ENCODE peak calls at places on chromosomes 5 and 9, in five cellular contexts. C, D, A, I and T are unnamed samples.

GRCh38 chr5:146656638-146657037 is 140.6 kb upstream of the GPR151 start:
- DNase-seq in I (no peak), C (no peak), D (no peak), A (no peak), T (no peak)

GRCh38 chr9:125867752-125868400 is 120.7 kb downstream of the PBX3 start:
- DNase-seq in D (no peak), I (no peak), A (no peak), C (no peak), T (peak)

GRCh38 chr5:98454904-98455303 is 318.6 kb upstream of the RGMB start:
- DNase-seq in D (no peak), C (no peak), A (no peak), I (no peak), T (peak)

GRCh38 chr9:132451276-132451675 is 41.3 kb downstream of the CFAP77 start:
- DNase-seq in C (no peak), I (no peak), D (no peak), A (no peak), T (no peak)

GRCh38 chr9:83066771-83067170 is 3.8 kb upstream of the RASEF start:
- DNase-seq in D (no peak), C (no peak), I (no peak), A (no peak), T (peak)

GRCh38 chr9:75454043-75454442 is 365.7 kb downstream of the OSTF1 start:
- DNase-seq in A (no peak), I (no peak), D (peak), C (peak), T (no peak)

GRCh38 chr5:62576570-62577172 is 1.9 kb upstream of the LRRC70 start:
- DNase-seq in I (no peak), D (no peak), A (no peak), C (no peak), T (no peak)

GRCh38 chr5:143918961-143919360 is 107.0 kb downstream of the HMHB1 start:
- DNase-seq in C (no peak), A (no peak), I (no peak), D (no peak), T (no peak)

GRCh38 chr5:149679876-149680809 is 50.0 kb upstream of the PPARGC1B start:
- DNase-seq in D (no peak), C (no peak), A (peak), I (no peak), T (no peak)

GRCh38 chr5:1788200-1788599 is 11.4 kb downstream of the MRPL36 start:
- DNase-seq in I (peak), C (no peak), A (no peak), D (no peak), T (no peak)

GRCh38 chr5:177309351-177310191 is 2.1 kb downstream of the MXD3 start:
- DNase-seq in D (peak), C (peak), A (peak), I (peak), T (peak)

GRCh38 chr5:38515648-38516047 is 40.8 kb downstream of the LIFR start:
- DNase-seq in A (no peak), C (no peak), D (no peak), I (no peak), T (peak)

GRCh38 chr5:63306909-63307308 is 655.3 kb downstream of the HTR1A start:
- DNase-seq in A (no peak), D (no peak), C (no peak), I (no peak), T (no peak)

GRCh38 chr5:172008689-172009141 is 2.3 kb upstream of the FBXW11 start:
- DNase-seq in A (no peak), D (no peak), C (no peak), I (no peak), T (no peak)

GRCh38 chr5:59380350-59380951 is 513.1 kb downstream of the PDE4D start:
- DNase-seq in C (no peak), D (no peak), I (no peak), A (no peak), T (peak)

GRCh38 chr5:20229286-20230005 is 241.4 kb upstream of the CDH18 start:
- DNase-seq in I (no peak), A (no peak), C (no peak), D (no peak), T (no peak)

GRCh38 chr5:179862296-179862695 is 3.7 kb upstream of the MRNIP start:
- DNase-seq in D (no peak), C (no peak), A (no peak), I (no peak), T (no peak)

GRCh38 chr9:70595211-70595610 is 180.8 kb upstream of the KLF9 start:
- DNase-seq in D (no peak), I (no peak), A (no peak), C (no peak), T (peak)

GRCh38 chr9:98993570-98993945 is 49.9 kb downstream of the COL15A1 start:
- DNase-seq in D (peak), A (peak), C (no peak), I (no peak), T (no peak)

GRCh38 chr5:59216845-59217244 is 634.0 kb downstream of the RAB3C start:
- DNase-seq in D (no peak), C (no peak), I (no peak), A (no peak), T (no peak)

GRCh38 chr5:144368556-144368955 is 197.9 kb downstream of the KCTD16 start:
- DNase-seq in I (no peak), C (no peak), D (no peak), A (no peak), T (peak)

DNA sequence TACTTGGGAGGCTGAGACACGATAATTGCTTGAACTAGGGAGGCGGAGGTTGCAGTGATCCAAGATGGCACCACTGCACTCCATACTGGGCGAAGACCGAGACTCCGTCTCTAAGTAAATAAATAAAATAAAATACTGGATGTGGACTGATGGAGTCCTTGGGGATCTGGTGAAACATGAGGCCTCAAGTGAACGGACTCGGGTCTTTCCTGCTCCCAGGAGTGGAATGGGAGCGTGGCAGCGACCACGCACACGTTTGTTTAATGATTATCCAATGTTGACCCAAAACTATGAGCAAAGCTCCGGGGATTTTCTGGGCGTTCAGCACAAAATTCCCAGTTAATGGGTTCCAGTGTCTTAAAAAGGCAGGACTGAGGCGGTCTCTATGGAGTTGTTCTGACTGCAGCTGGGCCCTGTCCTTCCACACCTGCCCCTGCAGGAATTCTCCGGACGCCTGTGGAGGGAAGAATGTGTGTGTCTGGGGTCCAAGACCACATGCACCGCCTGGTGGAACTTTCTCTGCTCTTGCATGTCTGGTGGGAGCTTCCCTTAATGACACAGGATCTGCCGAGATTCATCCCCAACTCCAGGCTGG is 26.6 kb downstream of the NEK6 start:
- DNase-seq in D (no peak), A (peak), I (no peak), C (no peak), T (peak)
- H3K4me3 ChIP-seq in D (no peak), A (no peak), I (no peak), C (no peak), T (no peak)

DNA sequence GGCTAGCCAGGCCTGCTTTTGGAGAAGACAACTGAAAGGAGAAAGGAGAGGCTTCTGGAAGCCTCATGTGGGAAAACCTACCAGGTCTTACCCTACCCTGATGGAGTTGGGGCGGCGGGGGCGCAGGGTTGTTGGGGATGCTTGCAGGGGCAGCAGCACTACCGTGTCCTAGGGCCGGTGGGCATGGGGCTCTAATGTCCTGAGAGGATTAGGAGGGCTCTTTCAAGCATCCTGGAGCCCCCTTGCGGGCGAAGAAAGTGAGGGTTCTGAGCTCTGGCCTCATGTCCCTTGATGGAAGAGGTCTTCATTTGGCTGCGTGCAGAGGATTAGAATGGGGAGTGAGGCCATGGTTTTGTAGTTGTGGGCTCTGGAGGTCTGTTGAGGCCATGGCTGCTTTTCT is 86.9 kb upstream of the PITX1 start:
- DNase-seq in C (peak), D (no peak), A (peak), I (no peak), T (no peak)
- TF ChIP-seq CTCF in C (no peak), D (no peak), A (no peak), I (no peak), T (no peak)

DNA sequence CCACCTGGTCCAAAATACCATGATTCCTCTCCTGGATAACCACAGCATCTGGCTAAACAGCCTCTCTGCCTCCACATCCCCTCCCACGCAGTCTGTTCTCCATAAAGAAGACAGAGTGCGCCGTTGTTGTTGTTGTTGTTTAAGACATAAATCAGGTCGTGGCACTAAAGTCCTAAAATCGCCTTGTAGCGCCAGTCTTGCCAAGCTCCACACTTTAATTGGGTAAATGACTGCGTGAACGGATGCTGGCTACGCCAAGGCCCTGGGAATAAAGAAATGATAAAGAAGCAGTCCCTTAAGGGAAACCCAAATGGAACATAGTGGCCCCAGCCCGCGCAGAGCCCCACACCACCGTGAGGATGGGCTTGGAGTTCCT is 364 bp upstream of the SFXN1 start:
- DNase-seq in A (no peak), I (no peak), D (no peak), C (no peak), T (peak)
- H3K4me3 ChIP-seq in A (peak), I (peak), D (peak), C (peak), T (peak)

GRCh38 chr9:1210954-1211353 is 160.8 kb downstream of the DMRT2 start:
- DNase-seq in D (no peak), C (no peak), I (no peak), A (no peak), T (no peak)
- TF ChIP-seq CTCF in D (no peak), C (no peak), I (no peak), A (no peak), T (no peak)

DNA sequence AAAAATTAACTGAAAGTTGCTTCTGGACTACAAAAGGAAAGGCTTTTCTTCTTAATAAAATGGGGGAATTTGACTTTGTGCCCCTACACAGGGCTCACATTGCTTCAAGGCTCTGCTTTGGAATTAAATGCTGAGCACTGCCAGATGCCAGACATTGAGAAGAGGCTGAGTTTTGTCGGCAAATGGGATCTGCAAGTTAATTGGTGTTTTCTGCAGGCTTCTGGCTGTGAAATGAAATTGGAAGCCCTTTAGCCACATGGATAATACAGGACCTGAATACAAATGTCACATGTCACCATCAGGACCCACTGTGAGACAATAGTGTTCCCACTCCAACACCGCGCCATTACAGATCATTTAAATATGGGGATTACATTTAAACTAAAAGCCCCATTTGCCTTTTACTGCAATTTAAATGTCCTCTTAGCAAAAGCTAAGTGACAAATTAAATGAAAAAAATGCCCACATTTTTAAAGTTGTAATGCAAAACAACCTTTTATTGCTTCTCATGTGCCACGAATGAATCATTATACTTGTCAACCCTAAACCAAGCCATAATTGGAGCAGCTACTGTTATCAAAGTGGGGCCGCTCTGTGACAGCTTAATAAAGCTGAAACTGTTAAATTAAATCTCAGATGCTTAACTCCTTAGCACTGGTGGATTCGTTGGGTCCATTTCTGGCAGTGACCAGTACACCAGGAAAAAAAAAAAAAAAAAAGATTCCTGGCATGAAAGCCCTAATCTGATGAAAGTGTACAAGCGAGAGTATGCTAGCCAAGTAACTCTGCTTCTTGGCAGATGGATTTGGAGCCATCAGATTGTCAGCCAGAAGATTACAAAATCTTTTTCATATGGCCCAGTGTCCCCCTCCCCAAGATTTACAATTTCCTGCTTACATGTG is 164.6 kb downstream of the ZSWIM6 start:
- DNase-seq in C (no peak), A (no peak), D (no peak), I (no peak), T (peak)
- H3K4me3 ChIP-seq in C (no peak), A (no peak), D (no peak), I (no peak), T (no peak)

GRCh38 chr9:18195223-18195622 is 278.7 kb upstream of the ADAMTSL1 start:
- DNase-seq in D (no peak), A (no peak), C (no peak), I (no peak), T (no peak)

GRCh38 chr9:18185196-18185595 is 288.8 kb upstream of the ADAMTSL1 start:
- DNase-seq in I (no peak), D (peak), A (no peak), C (no peak), T (no peak)

GRCh38 chr9:18194316-18194715 is 279.6 kb upstream of the ADAMTSL1 start:
- DNase-seq in D (no peak), I (no peak), C (no peak), A (no peak), T (no peak)

GRCh38 chr9:18189876-18190670 is 283.9 kb upstream of the ADAMTSL1 start:
- DNase-seq in A (no peak), C (no peak), D (no peak), I (no peak), T (no peak)

GRCh38 chr9:18190671-18191374 is 283.1 kb upstream of the ADAMTSL1 start:
- DNase-seq in A (peak), D (no peak), I (no peak), C (no peak), T (no peak)
- TF ChIP-seq CTCF in A (no peak), D (no peak), I (no peak), C (no peak), T (no peak)

GRCh38 chr5:88659529-88660325 is 223.3 kb downstream of the MEF2C start:
- DNase-seq in D (no peak), A (no peak), C (no peak), I (no peak), T (no peak)
- H3K4me3 ChIP-seq in D (no peak), A (no peak), C (peak), I (peak), T (no peak)

GRCh38 chr5:139843991-139844390 is 48.4 kb downstream of the PSD2 start:
- DNase-seq in D (no peak), I (no peak), A (no peak), C (no peak), T (no peak)

GRCh38 chr5:139839416-139839815 is 43.8 kb downstream of the PSD2 start:
- DNase-seq in C (peak), D (no peak), A (no peak), I (no peak), T (no peak)

GRCh38 chr5:139842321-139842720 is 46.7 kb downstream of the PSD2 start:
- DNase-seq in D (no peak), I (no peak), A (no peak), C (no peak), T (no peak)

GRCh38 chr5:139839918-139840317 is 44.3 kb downstream of the PSD2 start:
- DNase-seq in I (no peak), C (peak), D (no peak), A (no peak), T (no peak)

GRCh38 chr5:139841549-139841948 is 45.9 kb downstream of the PSD2 start:
- DNase-seq in D (no peak), C (no peak), I (no peak), A (no peak), T (no peak)
- TF ChIP-seq CTCF in D (no peak), C (no peak), I (no peak), A (no peak), T (peak)

GRCh38 chr9:34154052-34154451 is 24.8 kb upstream of the UBAP1 start:
- DNase-seq in D (no peak), C (no peak), I (no peak), A (no peak), T (no peak)
- H3K4me3 ChIP-seq in D (no peak), C (no peak), I (no peak), A (no peak), T (no peak)

DNA sequence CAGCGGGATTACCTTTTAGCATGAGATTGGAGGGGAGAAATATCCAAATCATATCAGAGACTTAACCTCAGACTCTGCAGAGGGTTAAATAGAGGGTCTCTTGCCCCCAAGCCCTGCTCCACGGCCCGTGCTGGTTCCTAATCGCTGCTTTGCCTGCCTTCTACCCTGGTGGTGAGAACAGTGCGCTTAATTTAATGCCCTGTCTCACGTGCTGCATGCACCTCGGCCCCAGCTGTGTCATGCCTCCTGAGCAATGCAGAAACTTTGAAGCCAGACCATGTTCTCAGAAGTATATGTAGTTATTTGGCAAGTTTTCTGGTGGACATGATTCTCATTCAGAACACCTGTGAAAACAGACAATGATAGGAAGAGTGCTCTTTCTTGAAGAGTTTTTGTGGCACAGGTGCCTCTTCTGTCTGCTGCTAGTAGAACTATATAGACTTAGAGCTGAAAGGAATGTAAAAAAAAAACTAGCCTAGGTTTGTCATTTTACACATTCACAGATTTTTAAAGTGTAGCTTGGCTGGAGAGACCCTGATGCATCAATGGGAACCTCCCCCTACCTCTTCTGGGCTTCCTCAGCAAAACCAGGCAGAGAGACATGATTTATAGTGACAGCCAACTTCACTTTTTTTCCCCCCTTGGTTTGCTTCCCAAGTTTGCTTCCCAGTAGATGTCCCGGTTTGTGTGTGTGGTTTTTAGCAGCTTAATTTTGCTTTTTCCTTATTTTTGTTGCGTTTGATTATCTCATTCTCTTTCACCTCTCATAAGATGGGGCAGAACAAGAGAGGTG is 1.6 kb downstream of the OTULIN start:
- DNase-seq in C (no peak), I (no peak), D (peak), A (peak), T (peak)
- TF ChIP-seq CTCF in C (no peak), I (no peak), D (no peak), A (no peak), T (no peak)